ENCODE peak calls at places on chromosome 12, in five cellular contexts. R, C, H, U and K are unnamed samples.

GRCh38 chr12:85580562-85581168 is 255.5 kb downstream of the RASSF9 start:
- DNase-seq in R (no peak), C (no peak), H (no peak), U (no peak), K (no peak)

GRCh38 chr12:22733756-22734155 is 108.8 kb downstream of the ETNK1 start:
- DNase-seq in R (no peak), C (no peak), H (no peak), U (no peak), K (no peak)

GRCh38 chr12:50927356-50927755 is 25.0 kb upstream of the HIGD1C start:
- DNase-seq in R (no peak), C (no peak), H (no peak), U (no peak), K (no peak)

GRCh38 chr12:91866566-91866965 is 279.1 kb downstream of the BTG1 start:
- DNase-seq in R (no peak), C (no peak), H (no peak), U (no peak), K (no peak)

GRCh38 chr12:68350753-68351152 is 18.6 kb upstream of the MDM1 start:
- DNase-seq in R (peak; percentile 41), C (no peak), H (no peak), U (no peak), K (no peak)

GRCh38 chr12:46470975-46471374 is 98.4 kb upstream of the SLC38A2 start:
- DNase-seq in R (peak; percentile 67), C (no peak), H (no peak), U (no peak), K (no peak)

GRCh38 chr12:52724384-52724783 is 21.1 kb upstream of the KRT77 start:
- DNase-seq in R (no peak), C (no peak), H (no peak), U (no peak), K (no peak)

GRCh38 chr12:114671664-114672476 is 12.1 kb downstream of the TBX3 start:
- DNase-seq in R (peak; percentile 69), C (no peak), H (no peak), U (no peak), K (no peak)

GRCh38 chr12:20000229-20000869 is 368.0 kb upstream of the PDE3A start:
- DNase-seq in R (no peak), C (no peak), H (no peak), U (no peak), K (no peak)

GRCh38 chr12:46342562-46343033 is 30.0 kb downstream of the SLC38A2 start:
- DNase-seq in R (peak; percentile 63), C (no peak), H (peak; percentile 24), U (peak; percentile 43), K (no peak)

GRCh38 chr12:109743076-109743910 is 29.7 kb downstream of the FAM222A start:
- DNase-seq in R (no peak), C (peak; percentile 33), H (no peak), U (no peak), K (peak; percentile 69)

GRCh38 chr12:121005346-121005815 is 10.9 kb downstream of the C12orf43 start:
- DNase-seq in R (peak; percentile 23), C (no peak), H (no peak), U (peak; percentile 35), K (no peak)

GRCh38 chr12:131152587-131152986 is 198.9 kb downstream of the ADGRD1 start:
- DNase-seq in R (no peak), C (no peak), H (no peak), U (no peak), K (no peak)

GRCh38 chr12:96425321-96425720 is 25.1 kb upstream of the CDK17 start:
- DNase-seq in R (peak; percentile 97), C (no peak), H (no peak), U (no peak), K (no peak)

GRCh38 chr12:101928556-101928955 is 51.2 kb downstream of the DRAM1 start:
- DNase-seq in R (no peak), C (no peak), H (no peak), U (no peak), K (no peak)

GRCh38 chr12:107736914-107737313 is 24.0 kb downstream of the PRDM4 start:
- DNase-seq in R (no peak), C (no peak), H (no peak), U (no peak), K (no peak)

GRCh38 chr12:79553863-79554574 is 136.7 kb downstream of the PAWR start:
- DNase-seq in R (no peak), C (no peak), H (no peak), U (no peak), K (peak; percentile 69)

GRCh38 chr12:79557690-79558315 is 133.0 kb downstream of the PAWR start:
- DNase-seq in R (no peak), C (no peak), H (no peak), U (no peak), K (no peak)

GRCh38 chr12:79558924-79559469 is 131.8 kb downstream of the PAWR start:
- DNase-seq in R (no peak), C (no peak), H (no peak), U (no peak), K (no peak)

GRCh38 chr12:79552186-79552585 is 138.6 kb downstream of the PAWR start:
- DNase-seq in R (no peak), C (no peak), H (no peak), U (no peak), K (no peak)

DNA sequence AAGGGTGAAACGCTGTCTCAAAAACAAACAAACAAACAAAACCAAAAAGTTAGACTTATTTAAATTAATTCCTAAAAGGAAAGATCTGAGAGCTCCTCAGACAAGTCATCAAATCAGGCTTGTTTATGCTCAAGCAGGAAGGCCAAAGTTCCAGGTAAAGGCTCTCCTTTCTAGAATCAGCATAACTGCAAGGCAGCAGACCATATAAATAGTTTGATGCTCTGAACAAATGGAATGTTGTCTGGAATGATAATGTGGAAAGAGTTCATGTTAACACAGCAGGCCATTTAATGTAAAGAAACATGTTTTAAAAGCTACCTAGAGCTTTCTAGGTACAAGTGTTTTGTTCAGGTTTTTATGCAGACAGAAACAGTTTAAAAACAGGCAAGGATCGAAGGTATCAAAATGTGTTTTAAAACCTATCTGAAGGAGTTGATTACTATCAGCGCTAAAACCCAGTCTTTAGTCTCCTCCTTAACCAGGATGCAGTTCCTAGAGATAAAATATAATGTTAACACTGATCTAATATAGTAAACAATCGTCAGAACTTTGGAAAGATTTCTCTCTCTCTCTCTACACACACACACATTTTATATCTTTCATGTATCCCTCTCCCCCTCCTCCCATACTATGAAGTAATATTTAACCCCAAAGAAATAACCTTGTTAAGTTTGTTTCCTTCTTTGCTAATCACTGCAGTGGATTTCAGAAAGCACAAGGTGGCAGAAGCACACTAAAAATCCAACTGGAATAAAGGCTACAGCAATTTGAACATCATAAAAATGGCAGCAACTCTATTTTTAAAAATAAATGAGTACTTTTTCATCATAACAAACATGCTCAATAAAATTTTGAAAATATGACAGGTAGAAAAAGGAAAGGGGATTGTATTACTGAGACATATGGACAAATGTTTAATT is 135.5 kb downstream of the PAWR start:
- DNase-seq in R (peak; percentile 79), C (no peak), H (no peak), U (no peak), K (no peak)
- H3K9me3 ChIP-seq in R (no peaks in the 10 kb centered on the region), C (no peaks in the 10 kb centered on the region), H (no peaks in the 10 kb centered on the region), U (no peaks in the 10 kb centered on the region), K (no peaks in the 10 kb centered on the region)

DNA sequence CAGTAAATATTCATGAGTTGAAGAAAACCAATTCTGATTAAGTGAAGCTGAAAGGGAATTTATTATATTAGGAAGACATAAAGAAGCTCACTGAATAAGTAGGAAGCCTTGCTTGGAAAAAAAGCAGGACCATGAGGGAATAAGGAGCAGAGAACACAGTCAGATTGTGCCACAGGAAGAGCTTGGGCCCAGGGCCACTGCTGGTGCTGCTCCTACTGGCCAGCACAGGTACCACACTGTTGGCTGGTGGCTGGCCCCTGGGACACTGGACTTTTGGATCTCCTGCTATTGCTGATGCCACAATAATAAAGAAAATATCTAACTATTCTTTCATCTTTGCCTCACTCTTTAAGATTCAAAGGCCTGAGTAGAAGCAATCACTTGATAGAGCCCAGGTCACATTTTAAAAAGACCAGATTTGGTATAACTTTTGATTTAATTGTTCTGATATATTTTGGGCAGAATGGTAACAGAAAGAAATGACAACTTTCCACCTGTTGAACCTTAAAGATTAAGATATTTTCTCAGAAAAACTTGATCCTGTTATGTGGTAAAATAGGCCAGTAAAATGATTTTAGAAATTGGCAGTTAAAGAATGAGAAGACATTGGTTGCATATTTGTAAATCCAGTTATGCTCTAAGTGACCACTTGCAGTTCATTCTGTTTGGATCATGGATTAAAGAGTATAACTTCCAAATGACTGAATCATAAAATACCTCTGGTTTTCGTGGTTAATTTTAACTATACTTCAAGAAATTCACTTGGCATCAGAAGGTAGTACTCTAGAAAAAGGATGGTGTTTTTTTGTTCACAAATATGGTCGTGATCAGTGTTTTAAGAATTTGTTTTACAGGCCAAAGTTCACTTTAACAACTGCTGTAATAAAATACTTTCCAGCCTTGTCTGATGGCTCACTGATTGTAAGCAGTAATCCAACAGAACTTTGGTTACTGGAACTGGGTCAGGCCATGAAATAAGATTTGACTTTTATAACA is 68.3 kb downstream of the DERA start:
- DNase-seq in R (peak; percentile 93), C (no peak), H (no peak), U (no peak), K (no peak)
- H3K4me3 ChIP-seq in R (no peak overlapping the region), C (no peak overlapping the region), H (no peak overlapping the region), U (no peak overlapping the region), K (no peak overlapping the region)

DNA sequence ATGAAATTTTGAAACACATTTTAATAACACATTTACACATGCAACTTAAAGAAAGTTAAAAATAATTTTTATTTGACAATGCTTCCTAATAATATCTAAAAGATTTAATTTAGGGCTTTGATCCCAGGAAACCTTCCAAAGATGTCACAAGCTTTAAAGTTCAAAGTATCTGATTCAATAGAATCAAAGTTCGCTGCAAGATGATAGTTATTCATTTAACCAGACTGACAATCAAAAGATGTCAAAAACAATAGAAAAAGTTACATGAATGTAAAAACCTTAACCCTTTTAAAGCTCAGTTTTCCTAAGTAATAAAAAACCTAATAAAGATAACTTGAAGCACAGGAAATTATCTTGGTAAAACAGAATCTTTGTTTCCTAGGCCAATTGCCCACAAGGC is 67.7 kb downstream of the SDR9C7 start:
- DNase-seq in R (no peak), C (no peak), H (no peak), U (no peak), K (no peak)
- H3K9me3 ChIP-seq in R (peaks cover 18% of the 10 kb centered on the region), C (no peaks in the 10 kb centered on the region), H (peaks cover 2% of the 10 kb centered on the region), U (peaks cover 4% of the 10 kb centered on the region), K (peaks cover 7% of the 10 kb centered on the region)

GRCh38 chr12:6430124-6430989 is 14.4 kb upstream of the CD27 start:
- DNase-seq in R (peak; percentile 96), C (peak; percentile 59), H (peak; percentile 87), U (peak; percentile 51), K (peak; percentile 87)
- H3K4me3 ChIP-seq in R (peak overlapping the region; percentile 1), C (no peak overlapping the region), H (peak overlapping the region; percentile 39), U (peak overlapping the region; percentile 40), K (no peak overlapping the region)

GRCh38 chr12:34327671-34328070 is 305.4 kb downstream of the ALG10 start:
- DNase-seq in R (no peak), C (no peak), H (no peak), U (no peak), K (no peak)
- H3K9me3 ChIP-seq in R (peaks cover 84% of the 10 kb centered on the region), C (no peaks in the 10 kb centered on the region), H (no peaks in the 10 kb centered on the region), U (no peaks in the 10 kb centered on the region), K (no peaks in the 10 kb centered on the region)